ENCODE peak calls at places on chromosomes 2 and 18, in four cellular contexts. P is GM13976, F is brain microvascular endothelial cell, W is heart left ventricle. B is an unnamed sample.

GRCh38 chr2:13616656-13617055 is 899.9 kb downstream of the TRIB2 start:
- DNase-seq in W (no peak), P (no peak), F (no peak), B (no peak)

GRCh38 chr2:6977095-6977777 is 60.0 kb downstream of the RNF144A start:
- DNase-seq in F (no peak), W (peak), P (no peak), B (no peak)

GRCh38 chr2:129888461-129888860 is 91.0 kb upstream of the RAB6C start:
- DNase-seq in P (no peak), W (no peak), F (no peak), B (no peak)

GRCh38 chr18:37535968-37536367 is 29.6 kb downstream of the CELF4 start:
- DNase-seq in F (no peak), W (no peak), P (no peak), B (no peak)

GRCh38 chr2:226185613-226186211 is 613.9 kb downstream of the IRS1 start:
- DNase-seq in W (no peak), P (no peak), F (peak), B (no peak)

GRCh38 chr2:19653336-19653908 is 248.4 kb downstream of the TTC32 start:
- DNase-seq in P (no peak), W (no peak), F (no peak), B (no peak)

GRCh38 chr2:102753563-102754159 is 8.2 kb upstream of the TMEM182 start:
- DNase-seq in F (peak), P (peak), W (no peak), B (peak)

GRCh38 chr18:23982154-23983071 is 32.1 kb upstream of the TTC39C start:
- DNase-seq in P (no peak), W (peak), F (peak), B (peak)

GRCh38 chr2:179262077-179262660 is 2.5 kb downstream of the SESTD1 start:
- DNase-seq in W (no peak), F (no peak), P (no peak), B (no peak)

GRCh38 chr2:236934656-236935055 is 151.0 kb upstream of the COPS8 start:
- DNase-seq in P (no peak), F (no peak), W (no peak), B (no peak)

GRCh38 chr18:54528942-54529376 is 62.1 kb upstream of the DYNAP start:
- DNase-seq in W (no peak), F (no peak), P (no peak), B (no peak)

GRCh38 chr2:88090446-88091283 is 23.0 kb downstream of the SMYD1 start:
- DNase-seq in P (no peak), W (no peak), F (no peak), B (peak)

GRCh38 chr2:173962036-173962435 is 3.1 kb downstream of the SP3 start:
- DNase-seq in F (no peak), W (no peak), P (no peak), B (no peak)

GRCh38 chr2:173963817-173964564 is 1.2 kb downstream of the SP3 start:
- DNase-seq in F (peak), P (peak), W (peak), B (peak)

GRCh38 chr2:173964565-173965371 is 405 bp downstream of the SP3 start:
- DNase-seq in F (peak), W (peak), P (peak), B (peak)

GRCh38 chr2:173962583-173963110 is 2.5 kb downstream of the SP3 start:
- DNase-seq in F (no peak), P (peak), W (no peak), B (peak)

GRCh38 chr2:173963323-173963816 is 1.8 kb downstream of the SP3 start:
- DNase-seq in F (peak), P (peak), W (no peak), B (peak)
- TF ChIP-seq CTCF in F (peak), P (no peak), W (peak), B (peak)

DNA sequence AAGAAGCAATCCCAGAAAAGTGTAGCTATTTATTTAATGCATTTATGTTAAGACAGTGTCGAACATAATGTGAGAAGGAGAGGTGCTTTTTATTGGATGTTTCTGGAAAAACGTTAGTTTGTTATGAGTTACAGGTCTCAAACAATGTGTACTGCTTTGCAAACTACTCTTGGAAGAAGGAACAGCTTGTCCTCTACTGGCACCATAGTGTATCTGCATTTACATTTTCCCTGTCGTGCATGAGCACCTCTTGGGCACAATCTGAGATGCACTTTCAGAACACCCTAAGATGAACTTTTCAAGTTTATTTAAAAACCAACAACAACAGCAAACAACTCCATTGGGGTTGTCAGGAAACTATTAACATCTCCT is 22.8 kb downstream of the CCNYL1 start:
- DNase-seq in F (peak), P (no peak), W (no peak), B (no peak)
- TF ChIP-seq CTCF in F (peak), P (no peak), W (peak), B (no peak)

DNA sequence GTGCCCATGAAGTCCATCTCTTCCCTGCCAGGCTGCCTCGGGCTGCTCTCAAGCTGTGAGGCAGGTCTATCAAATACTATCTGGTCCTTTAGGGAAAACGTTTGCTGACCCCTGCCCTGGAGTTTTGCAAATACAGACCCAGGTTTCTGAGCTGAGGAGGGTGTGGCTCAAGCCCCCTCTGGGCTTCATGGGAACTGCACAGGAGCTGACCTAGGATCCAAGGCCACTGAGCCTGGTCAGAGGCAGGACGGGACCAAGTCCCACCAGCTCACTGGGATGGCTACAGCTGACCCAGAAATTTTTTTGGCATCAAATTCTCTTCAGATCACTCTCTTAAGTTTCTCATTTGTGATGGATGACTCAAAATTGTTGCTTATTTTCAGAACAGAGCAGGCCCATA is 14.1 kb downstream of the ZNF516 start:
- DNase-seq in F (no peak), P (no peak), W (no peak), B (no peak)
- TF ChIP-seq CTCF in F (peak), P (no peak), W (no peak), B (no peak)

DNA sequence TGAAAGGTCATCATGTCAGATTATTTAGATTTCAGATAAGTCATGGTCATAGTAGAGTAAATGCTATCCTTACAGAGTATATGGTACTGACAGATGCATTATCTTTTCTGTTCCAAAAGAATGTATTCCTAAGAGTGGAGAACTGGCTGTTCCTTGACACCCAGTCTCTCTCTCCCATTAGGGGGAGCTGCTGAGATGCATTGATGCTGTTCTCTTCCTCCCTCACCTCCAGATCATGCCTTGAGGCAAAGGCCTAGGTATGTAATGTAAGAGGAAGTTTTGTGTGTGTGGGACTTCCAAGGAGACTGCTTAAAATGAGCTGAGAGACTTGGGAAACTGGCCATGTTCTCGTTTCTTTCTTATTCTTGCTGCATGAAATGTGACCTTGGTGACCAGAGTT is 979.5 kb upstream of the CELF4 start:
- DNase-seq in P (no peak), F (no peak), W (no peak), B (peak)
- TF ChIP-seq CTCF in P (peak), F (no peak), W (peak), B (no peak)

GRCh38 chr2:118294063-118294462 is 205.8 kb downstream of the INSIG2 start:
- DNase-seq in P (no peak), F (no peak), W (no peak), B (no peak)

GRCh38 chr2:118290436-118291004 is 202.2 kb downstream of the INSIG2 start:
- DNase-seq in F (no peak), W (no peak), P (no peak), B (no peak)

GRCh38 chr2:118295592-118296390 is 207.5 kb downstream of the INSIG2 start:
- DNase-seq in P (no peak), W (no peak), F (no peak), B (no peak)

GRCh38 chr2:118292991-118293390 is 204.7 kb downstream of the INSIG2 start:
- DNase-seq in W (no peak), F (no peak), P (no peak), B (no peak)

GRCh38 chr2:118291481-118291880 is 203.2 kb downstream of the INSIG2 start:
- DNase-seq in F (no peak), W (no peak), P (no peak), B (no peak)
- TF ChIP-seq CTCF in F (no peak), W (no peak), P (no peak), B (no peak)

GRCh38 chr2:61658841-61659780 is 121.0 kb upstream of the XPO1 start:
- DNase-seq in W (peak), P (peak), F (peak), B (no peak)
- TF ChIP-seq CTCF in W (peak), P (peak), F (peak), B (peak)

DNA sequence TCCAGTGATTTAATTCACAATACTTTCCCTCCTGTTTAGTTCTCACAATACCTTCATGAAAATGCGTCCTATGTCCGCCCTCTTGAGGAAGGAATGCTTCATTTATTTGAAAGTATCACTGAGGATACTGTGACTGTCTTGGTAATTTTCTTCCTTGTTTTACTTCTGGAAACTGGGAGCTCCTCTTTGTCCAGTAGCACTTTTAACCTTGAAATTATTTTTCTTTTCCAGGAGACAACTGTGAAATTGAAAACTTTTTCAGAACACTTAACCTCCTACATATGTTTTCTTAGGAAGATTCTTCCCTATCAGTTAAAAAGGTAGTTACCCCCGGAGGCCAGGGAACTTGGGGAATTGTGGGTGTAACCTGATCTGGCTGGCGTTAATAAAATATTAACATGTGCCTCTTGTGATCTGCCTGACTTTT is 58.9 kb upstream of the STON1 start:
- DNase-seq in F (peak), W (peak), P (no peak), B (no peak)
- TF ChIP-seq CTCF in F (peak), W (peak), P (no peak), B (no peak)

GRCh38 chr18:41395695-41396094 is 559.3 kb upstream of the PIK3C3 start:
- DNase-seq in F (peak), P (no peak), W (no peak), B (no peak)
- TF ChIP-seq CTCF in F (peak), P (no peak), W (no peak), B (no peak)

B was measured in activated CD8-positive, alpha-beta T cell treated with anti-CD3 and anti-CD28 coated beads for 36 hours.